ENCODE peak calls at places on chromosomes 3 and 15, in six cellular contexts. A is COR-L47, P is iris pigment epithelial cell, J is mucosa of descending colon, X is hepatocyte, T is pancreas. W is an unnamed sample.

GRCh38 chr3:137687181-137687880 is 76.8 kb upstream of the SOX14 start:
- DNase-seq in A (no peak), P (no peak), J (no peak), X (peak; percentile 33), T (no peak), W (no peak)

GRCh38 chr3:53375019-53375418 is 27.7 kb upstream of the DCP1A start:
- DNase-seq in A (peak; percentile 22), P (peak; percentile 62), J (peak; percentile 63), X (peak; percentile 90), T (peak; percentile 91), W (peak; percentile 46)

GRCh38 chr3:44721231-44722102 is 8.0 kb upstream of the ZNF501 start:
- DNase-seq in A (no peak), P (peak; percentile 17), J (no peak), X (no peak), T (no peak), W (no peak)

GRCh38 chr15:52095597-52096262 is 16.8 kb downstream of the BCL2L10 start:
- DNase-seq in A (no peak), P (peak; percentile 96), J (no peak), X (peak; percentile 25), T (no peak), W (peak; percentile 41)

GRCh38 chr15:55434989-55435825 is 26.9 kb downstream of the PIERCE2 start:
- DNase-seq in A (peak; percentile 28), P (peak; percentile 78), J (peak; percentile 25), X (peak; percentile 70), T (no peak), W (peak; percentile 17)

GRCh38 chr3:4759689-4760312 is 219.4 kb upstream of the BHLHE40 start:
- DNase-seq in A (no peak), P (no peak), J (no peak), X (no peak), T (no peak), W (peak; percentile 79)

GRCh38 chr3:3170998-3171397 is 8.5 kb downstream of the CRBN start:
- DNase-seq in A (no peak), P (peak; percentile 51), J (no peak), X (peak; percentile 32), T (no peak), W (no peak)

GRCh38 chr15:23869391-23869790 is 182.3 kb upstream of the NDN start:
- DNase-seq in A (no peak), P (peak; percentile 30), J (peak; percentile 43), X (peak; percentile 79), T (peak; percentile 69), W (no peak)

GRCh38 chr15:70491183-70491621 is 272.2 kb downstream of the UACA start:
- DNase-seq in A (no peak), P (peak; percentile 63), J (no peak), X (no peak), T (no peak), W (peak; percentile 4)

GRCh38 chr3:43153189-43154083 is 47.6 kb upstream of the POMGNT2 start:
- DNase-seq in A (no peak), P (peak; percentile 43), J (peak; percentile 45), X (peak; percentile 57), T (no peak), W (no peak)

GRCh38 chr3:117548600-117548999 is 839.0 kb downstream of the TUSC7 start:
- DNase-seq in A (no peak), P (no peak), J (no peak), X (no peak), T (no peak), W (peak; percentile 55)

GRCh38 chr3:127431066-127431465 is 143.2 kb upstream of the PRR20G start:
- DNase-seq in A (peak; percentile 45), P (peak; percentile 6), J (peak; percentile 22), X (no peak), T (peak; percentile 39), W (no peak)

GRCh38 chr15:52257734-52258062 is 37.9 kb downstream of the MYO5C start:
- DNase-seq in A (no peak), P (peak; percentile 39), J (no peak), X (no peak), T (no peak), W (peak; percentile 67)

GRCh38 chr3:149564079-149564478 is 89.6 kb downstream of the TM4SF4 start:
- DNase-seq in A (no peak), P (peak; percentile 64), J (no peak), X (no peak), T (no peak), W (peak; percentile 51)

GRCh38 chr3:170471149-170471548 is 52.5 kb downstream of the CLDN11 start:
- DNase-seq in A (no peak), P (no peak), J (no peak), X (no peak), T (no peak), W (no peak)

GRCh38 chr3:58062469-58062868 is 54.2 kb downstream of the FLNB start:
- DNase-seq in A (no peak), P (no peak), J (no peak), X (no peak), T (no peak), W (no peak)

GRCh38 chr3:102089904-102090492 is 240.7 kb downstream of the NFKBIZ start:
- DNase-seq in A (no peak), P (peak; percentile 83), J (peak; percentile 51), X (peak; percentile 77), T (no peak), W (peak; percentile 92)

W was measured in RCC 7860.